ENCODE peak calls at places on chromosomes 5 and 9, in six cellular contexts. B is left cardiac atrium; S is left lobe of liver; L is activated naive CD8-positive, alpha-beta T cell treated with anti-CD3 and anti-CD28 coated beads, Interleukin-2, amount 10 ng/mL, durations not matched to agents 7 days and 5 days; I is DND-41; J is Right ventricle myocardium inferior. Y is an unnamed sample.

GRCh38 chr5:111143910-111144309 is 51.8 kb downstream of the WDR36 start:
- ATAC-seq in B (peak), S (peak), J (peak), L (no peak), I (peak), Y (no peak)

GRCh38 chr5:134188092-134188491 is 11.3 kb upstream of the SKP1 start:
- ATAC-seq in I (peak), S (no peak), B (no peak), J (no peak), L (no peak), Y (no peak)

GRCh38 chr5:113382736-113383135 is 52.1 kb downstream of the TSSK1B start:
- ATAC-seq in L (no peak), S (no peak), B (no peak), I (no peak), J (no peak), Y (no peak)

GRCh38 chr5:10030219-10030831 is 219.4 kb downstream of the ATPSCKMT start:
- ATAC-seq in L (no peak), I (no peak), J (no peak), S (no peak), B (no peak), Y (no peak)

GRCh38 chr9:89418882-89419641 is 78.9 kb downstream of the SEMA4D start:
- ATAC-seq in J (no peak), B (no peak), S (no peak), I (peak), L (peak), Y (peak)

GRCh38 chr5:176796411-176796810 is 13.9 kb upstream of the UNC5A start:
- ATAC-seq in I (no peak), L (no peak), B (no peak), J (no peak), S (no peak), Y (no peak)

GRCh38 chr9:127567119-127567897 is 44.8 kb upstream of the STXBP1 start:
- ATAC-seq in J (peak), L (no peak), B (peak), S (peak), I (no peak), Y (no peak)

GRCh38 chr9:96048116-96048953 is 172.8 kb downstream of the ERCC6L2 start:
- ATAC-seq in J (peak), S (peak), B (peak), I (no peak), L (no peak), Y (peak)

GRCh38 chr5:135141303-135142268 is 107.6 kb upstream of the PITX1 start:
- ATAC-seq in S (no peak), I (no peak), J (no peak), B (no peak), L (no peak), Y (no peak)

GRCh38 chr5:168786142-168786541 is 207.0 kb upstream of the PANK3 start:
- ATAC-seq in I (no peak), J (no peak), L (no peak), S (no peak), B (no peak), Y (no peak)

GRCh38 chr9:37128051-37128450 is 7.7 kb downstream of the ZCCHC7 start:
- ATAC-seq in I (no peak), B (no peak), J (no peak), L (no peak), S (no peak), Y (no peak)

GRCh38 chr5:142059304-142059940 is 46.6 kb upstream of the GNPDA1 start:
- ATAC-seq in J (peak), I (no peak), S (peak), B (peak), L (no peak), Y (no peak)

GRCh38 chr5:5665225-5666075 is 243.0 kb downstream of the ICE1 start:
- ATAC-seq in J (no peak), S (no peak), L (no peak), I (no peak), B (peak), Y (no peak)

GRCh38 chr5:14428302-14429081 is 153.1 kb upstream of the OTULINL start:
- ATAC-seq in L (no peak), I (no peak), J (peak), S (no peak), B (peak), Y (no peak)

GRCh38 chr5:170105643-170106611 is at the start of gene FOXI1:
- ATAC-seq in S (no peak), I (peak), B (no peak), J (no peak), L (no peak), Y (no peak)

GRCh38 chr9:137116027-137116507 is 1.5 kb upstream of the DPP7 start:
- ATAC-seq in S (no peak), J (peak), B (peak), I (no peak), L (no peak), Y (no peak)

GRCh38 chr9:89359636-89360315 is 41.5 kb downstream of the SECISBP2 start:
- ATAC-seq in J (no peak), B (peak), S (no peak), L (no peak), I (no peak), Y (peak)

GRCh38 chr9:136251264-136252115 is 5.9 kb upstream of the QSOX2 start:
- ATAC-seq in L (no peak), I (peak), S (no peak), J (no peak), B (no peak), Y (no peak)

GRCh38 chr5:150510460-150511263 is 2.7 kb downstream of the NDST1 start:
- ATAC-seq in B (no peak), L (no peak), I (no peak), J (no peak), S (peak), Y (no peak)

GRCh38 chr9:87714819-87715218 is 11.1 kb upstream of the CTSL start:
- ATAC-seq in S (peak), B (peak), J (peak), L (no peak), I (no peak), Y (no peak)

GRCh38 chr5:112312810-112313209 is 106.3 kb downstream of the EPB41L4A start:
- ATAC-seq in S (no peak), J (peak), I (no peak), L (no peak), B (peak), Y (no peak)

GRCh38 chr9:38309324-38310195 is 82.9 kb upstream of the ALDH1B1 start:
- ATAC-seq in L (no peak), J (no peak), S (no peak), B (no peak), I (no peak), Y (no peak)

GRCh38 chr5:10735569-10736255 is 25.3 kb downstream of the DAP start:
- ATAC-seq in J (peak), L (no peak), B (peak), I (no peak), S (peak), Y (no peak)

GRCh38 chr9:131370638-131371037 is 23.2 kb upstream of the PRRC2B start:
- ATAC-seq in J (no peak), B (no peak), S (no peak), I (no peak), L (no peak), Y (no peak)

GRCh38 chr9:133858771-133859170 is 120.6 kb upstream of the SARDH start:
- ATAC-seq in L (no peak), J (no peak), S (peak), I (no peak), B (no peak), Y (no peak)

GRCh38 chr9:133112361-133113026 is 8.5 kb downstream of the RALGDS start:
- ATAC-seq in I (no peak), S (no peak), J (peak), B (peak), L (no peak), Y (peak)

GRCh38 chr5:36796171-36796570 is 80.4 kb upstream of the NIPBL start:
- ATAC-seq in L (no peak), B (no peak), I (no peak), S (no peak), J (no peak), Y (no peak)

GRCh38 chr9:19405771-19406170 is 3.0 kb upstream of the ACER2 start:
- ATAC-seq in I (no peak), B (no peak), L (no peak), S (no peak), J (no peak), Y (no peak)

GRCh38 chr9:98104445-98104881 is 14.6 kb downstream of the TRIM14 start:
- ATAC-seq in J (peak), I (no peak), S (peak), B (peak), L (no peak), Y (no peak)

GRCh38 chr5:178525906-178526732 is 64.1 kb downstream of the COL23A1 start:
- ATAC-seq in B (no peak), L (no peak), J (no peak), I (no peak), S (no peak), Y (no peak)

GRCh38 chr5:113034182-113034773 is 57.7 kb downstream of the DCP2 start:
- ATAC-seq in B (peak), S (no peak), L (no peak), I (no peak), J (peak), Y (peak)

GRCh38 chr9:86838883-86839497 is 108.3 kb downstream of the GAS1 start:
- ATAC-seq in B (peak), S (no peak), L (no peak), I (no peak), J (peak), Y (no peak)

GRCh38 chr9:130995399-130995941 is 13.5 kb upstream of the LAMC3 start:
- ATAC-seq in B (peak), S (peak), L (no peak), I (peak), J (peak), Y (no peak)

GRCh38 chr5:92492908-92493307 is 1088.1 kb downstream of the NR2F1-AS1 start:
- ATAC-seq in L (no peak), J (no peak), I (no peak), S (no peak), B (peak), Y (no peak)

GRCh38 chr5:1246711-1247431 is 21.7 kb downstream of the SLC6A18 start:
- ATAC-seq in I (no peak), B (peak), L (no peak), S (peak), J (no peak), Y (no peak)

GRCh38 chr5:159051431-159052281 is 48.1 kb downstream of the EBF1 start:
- ATAC-seq in B (peak), L (no peak), I (no peak), J (no peak), S (peak), Y (no peak)

GRCh38 chr9:109399258-109399767 is 78.5 kb upstream of the EPB41L4B start:
- ATAC-seq in J (no peak), S (no peak), B (no peak), L (no peak), I (no peak), Y (peak)

GRCh38 chr5:112795944-112796678 is 58.4 kb downstream of the APC start:
- ATAC-seq in J (no peak), L (no peak), B (no peak), S (no peak), I (no peak), Y (no peak)

GRCh38 chr5:155066886-155067595 is 53.5 kb downstream of the KIF4B start:
- ATAC-seq in B (no peak), J (no peak), I (no peak), S (no peak), L (no peak), Y (no peak)

Y was measured in activated T-helper 17 cell treated with anti-CD3 and anti-CD28 coated beads, Interleukin-2, amount 50 U/mL, for 72 hours.